ENCODE peak calls at places on chromosomes 3 and 15, in six cellular contexts. One of them, this sample, is unnamed.

GRCh38 chr15:82903511-82903910 is 49.0 kb downstream of the HOMER2 start:
- DNase-seq in dorsolateral prefrontal cortex: no peak
- DNase-seq in posterior cingulate gyrus: peak; percentile 19
- DNase-seq in NCI-H1417: no peak
- DNase-seq in T-helper 2 cell: no peak
- DNase-seq in CD4-positive, alpha-beta T cell: no peak
- DNase-seq in this sample: no peak

GRCh38 chr15:101192081-101192480 is 59.8 kb downstream of the CHSY1 start:
- DNase-seq in dorsolateral prefrontal cortex: no peak
- DNase-seq in posterior cingulate gyrus: no peak
- DNase-seq in NCI-H1417: no peak
- DNase-seq in T-helper 2 cell: no peak
- DNase-seq in CD4-positive, alpha-beta T cell: no peak
- DNase-seq in this sample: no peak

GRCh38 chr15:101168463-101168824 is 83.4 kb downstream of the CHSY1 start:
- DNase-seq in dorsolateral prefrontal cortex: no peak
- DNase-seq in posterior cingulate gyrus: no peak
- DNase-seq in NCI-H1417: no peak
- DNase-seq in T-helper 2 cell: no peak
- DNase-seq in CD4-positive, alpha-beta T cell: no peak
- DNase-seq in this sample: no peak

GRCh38 chr3:114093596-114093995 is 37.1 kb downstream of the QTRT2 start:
- DNase-seq in dorsolateral prefrontal cortex: no peak
- DNase-seq in posterior cingulate gyrus: no peak
- DNase-seq in NCI-H1417: no peak
- DNase-seq in T-helper 2 cell: no peak
- DNase-seq in CD4-positive, alpha-beta T cell: no peak
- DNase-seq in this sample: peak; percentile 94

GRCh38 chr3:108004647-108005046 is 86.2 kb downstream of the CD47 start:
- DNase-seq in dorsolateral prefrontal cortex: no peak
- DNase-seq in posterior cingulate gyrus: no peak
- DNase-seq in NCI-H1417: no peak
- DNase-seq in T-helper 2 cell: no peak
- DNase-seq in CD4-positive, alpha-beta T cell: no peak
- DNase-seq in this sample: no peak

GRCh38 chr3:153291052-153291689 is 129.1 kb downstream of the RAP2B start:
- DNase-seq in dorsolateral prefrontal cortex: no peak
- DNase-seq in posterior cingulate gyrus: no peak
- DNase-seq in NCI-H1417: no peak
- DNase-seq in T-helper 2 cell: no peak
- DNase-seq in CD4-positive, alpha-beta T cell: no peak
- DNase-seq in this sample: no peak

GRCh38 chr15:31308185-31308639 is 18.4 kb upstream of the KLF13 start:
- DNase-seq in dorsolateral prefrontal cortex: no peak
- DNase-seq in posterior cingulate gyrus: peak; percentile 33
- DNase-seq in NCI-H1417: no peak
- DNase-seq in T-helper 2 cell: no peak
- DNase-seq in CD4-positive, alpha-beta T cell: no peak
- DNase-seq in this sample: peak; percentile 37

GRCh38 chr3:172367205-172368105 is 80.8 kb downstream of the GHSR start:
- DNase-seq in dorsolateral prefrontal cortex: no peak
- DNase-seq in posterior cingulate gyrus: no peak
- DNase-seq in NCI-H1417: no peak
- DNase-seq in T-helper 2 cell: no peak
- DNase-seq in CD4-positive, alpha-beta T cell: no peak
- DNase-seq in this sample: no peak

GRCh38 chr15:47870956-47871625 is 153.8 kb downstream of the SEMA6D start:
- DNase-seq in dorsolateral prefrontal cortex: no peak
- DNase-seq in posterior cingulate gyrus: no peak
- DNase-seq in NCI-H1417: no peak
- DNase-seq in T-helper 2 cell: no peak
- DNase-seq in CD4-positive, alpha-beta T cell: no peak
- DNase-seq in this sample: peak; percentile 48

GRCh38 chr3:124351430-124352142 is 359.7 kb upstream of the ROPN1 start:
- DNase-seq in dorsolateral prefrontal cortex: peak; percentile 41
- DNase-seq in posterior cingulate gyrus: no peak
- DNase-seq in NCI-H1417: peak; percentile 65
- DNase-seq in T-helper 2 cell: no peak
- DNase-seq in CD4-positive, alpha-beta T cell: no peak
- DNase-seq in this sample: peak; percentile 89

GRCh38 chr15:67945131-67945530 is 105.3 kb upstream of the RNU6-1 start:
- DNase-seq in dorsolateral prefrontal cortex: no peak
- DNase-seq in posterior cingulate gyrus: no peak
- DNase-seq in NCI-H1417: no peak
- DNase-seq in T-helper 2 cell: no peak
- DNase-seq in CD4-positive, alpha-beta T cell: no peak
- DNase-seq in this sample: no peak

This sample was measured in osteoblast.